ENCODE peak calls at places on chromosomes 16 and 17, in nine cellular contexts. Y is GM12878, W is tibial nerve, K is AG10803, S is fibroblast of pulmonary artery, C is NB4, I is kidney epithelial cell, E is progenitor cell of endocrine pancreas, Z is GM06990. J is an unnamed sample.

GRCh38 chr16:886084-886543 is 84.7 kb downstream of the LMF1 start:
- DNase-seq in I (no peak), S (peak; percentile 2), Z (no peak), Y (no peak), W (no peak), C (no peak), K (no peak), E (no peak), J (no peak)

GRCh38 chr17:4968166-4968915 is 724 bp upstream of the SPAG7 start:
- DNase-seq in K (no peak), Z (no peak), E (peak; percentile 28), I (no peak), S (no peak), C (peak; percentile 40), Y (no peak), W (no peak), J (no peak)

GRCh38 chr16:69417537-69418199 is 6.8 kb upstream of the CYB5B start:
- DNase-seq in K (peak; percentile 37), I (peak; percentile 49), S (peak; percentile 64), C (no peak), E (no peak), W (no peak), Z (no peak), Y (no peak), J (no peak)

GRCh38 chr17:50210249-50211225 is 9.1 kb upstream of the COL1A1 start:
- DNase-seq in W (no peak), S (peak; percentile 97), C (peak; percentile 60), E (no peak), K (peak; percentile 98), Y (no peak), I (peak; percentile 90), Z (no peak), J (peak; percentile 93)

GRCh38 chr17:48860034-48860433 is 29.2 kb downstream of the CALCOCO2 start:
- DNase-seq in I (no peak), W (no peak), K (no peak), Z (no peak), C (no peak), Y (no peak), S (no peak), E (no peak), J (no peak)

GRCh38 chr17:72916991-72917390 is 175.5 kb downstream of the SLC39A11 start:
- DNase-seq in K (peak; percentile 31), Z (no peak), I (no peak), S (peak; percentile 39), W (no peak), E (no peak), C (no peak), Y (no peak), J (peak; percentile 58)

GRCh38 chr17:81959362-81960129 is 1.4 kb downstream of the NOTUM start:
- DNase-seq in I (no peak), C (peak; percentile 52), Z (peak; percentile 73), W (peak; percentile 50), Y (no peak), S (peak; percentile 36), E (no peak), K (peak; percentile 35), J (no peak)

GRCh38 chr16:73213761-73214480 is 166.0 kb upstream of the ZFHX3 start:
- DNase-seq in E (no peak), K (peak; percentile 73), Y (no peak), S (no peak), W (no peak), Z (no peak), C (no peak), I (no peak), J (no peak)

GRCh38 chr16:709651-710499 is 4.3 kb upstream of the FBXL16 start:
- DNase-seq in I (no peak), Z (no peak), S (peak; percentile 85), Y (no peak), K (peak; percentile 62), E (no peak), C (peak; percentile 48), W (no peak), J (no peak)

GRCh38 chr16:85394511-85395206 is 218.5 kb upstream of the GSE1 start:
- DNase-seq in K (no peak), Y (no peak), S (no peak), E (no peak), Z (no peak), W (no peak), C (no peak), I (no peak), J (no peak)

GRCh38 chr16:46932802-46933201 is 40.7 kb downstream of the DNAJA2 start:
- DNase-seq in S (no peak), K (no peak), W (no peak), Y (no peak), I (no peak), E (no peak), Z (peak; percentile 40), C (peak; percentile 87), J (no peak)

GRCh38 chr17:76872221-76872873 is 4.1 kb downstream of the MGAT5B start:
- DNase-seq in E (no peak), S (peak; percentile 89), W (no peak), I (peak; percentile 82), Z (no peak), Y (no peak), K (peak; percentile 90), C (peak; percentile 44), J (peak; percentile 83)

GRCh38 chr17:885971-886571 is 93.5 kb downstream of the NXN start:
- DNase-seq in E (no peak), W (peak; percentile 86), C (no peak), K (no peak), Y (no peak), S (no peak), Z (no peak), I (no peak), J (no peak)

GRCh38 chr17:75472119-75472518 is 15.7 kb downstream of the TMEM94 start:
- DNase-seq in I (no peak), S (no peak), C (no peak), E (no peak), Z (no peak), W (no peak), K (no peak), Y (no peak), J (no peak)

GRCh38 chr17:64278614-64279013 is 15.6 kb upstream of the TEX2 start:
- DNase-seq in E (no peak), Y (no peak), K (peak; percentile 48), C (peak; percentile 15), W (no peak), I (peak; percentile 31), S (peak; percentile 81), Z (peak; percentile 10), J (no peak)

GRCh38 chr16:47599512-47599911 is 138.4 kb downstream of the PHKB start:
- DNase-seq in E (no peak), C (no peak), W (no peak), Z (peak; percentile 11), Y (peak; percentile 28), S (no peak), I (no peak), K (no peak), J (no peak)

GRCh38 chr17:47713980-47714689 is 18.9 kb upstream of the TBX21 start:
- DNase-seq in W (no peak), K (no peak), Z (no peak), Y (no peak), S (no peak), I (no peak), C (no peak), E (no peak), J (no peak)
- TF ChIP-seq CTCF in W (no peak), K (no peak), Z (peak; percentile 31), Y (peak; percentile 22), S (no peak), I (no peak), C (no peak), E (peak; percentile 16), J (no peak)

GRCh38 chr16:78091419-78091818 is 8.0 kb upstream of the WWOX start:
- DNase-seq in Y (no peak), I (no peak), S (no peak), K (no peak), Z (no peak), C (no peak), E (no peak), W (no peak), J (no peak)

GRCh38 chr16:78092755-78093154 is 6.7 kb upstream of the WWOX start:
- DNase-seq in Z (no peak), C (no peak), I (no peak), S (no peak), K (no peak), E (no peak), Y (no peak), W (no peak), J (no peak)

GRCh38 chr16:78094998-78095397 is 4.5 kb upstream of the WWOX start:
- DNase-seq in S (no peak), W (no peak), C (no peak), Z (no peak), I (no peak), K (no peak), E (no peak), Y (no peak), J (no peak)

GRCh38 chr16:78096386-78096785 is 3.1 kb upstream of the WWOX start:
- DNase-seq in W (no peak), K (no peak), Y (no peak), E (no peak), S (no peak), I (no peak), C (no peak), Z (no peak), J (no peak)

GRCh38 chr16:78094166-78094565 is 5.3 kb upstream of the WWOX start:
- DNase-seq in W (no peak), C (peak; percentile 29), S (no peak), K (no peak), Z (no peak), I (no peak), Y (no peak), E (no peak), J (no peak)
- TF ChIP-seq CTCF in W (no peak), C (no peak), S (no peak), K (no peak), Z (no peak), I (no peak), Y (no peak), E (peak; percentile 58), J (no peak)

DNA sequence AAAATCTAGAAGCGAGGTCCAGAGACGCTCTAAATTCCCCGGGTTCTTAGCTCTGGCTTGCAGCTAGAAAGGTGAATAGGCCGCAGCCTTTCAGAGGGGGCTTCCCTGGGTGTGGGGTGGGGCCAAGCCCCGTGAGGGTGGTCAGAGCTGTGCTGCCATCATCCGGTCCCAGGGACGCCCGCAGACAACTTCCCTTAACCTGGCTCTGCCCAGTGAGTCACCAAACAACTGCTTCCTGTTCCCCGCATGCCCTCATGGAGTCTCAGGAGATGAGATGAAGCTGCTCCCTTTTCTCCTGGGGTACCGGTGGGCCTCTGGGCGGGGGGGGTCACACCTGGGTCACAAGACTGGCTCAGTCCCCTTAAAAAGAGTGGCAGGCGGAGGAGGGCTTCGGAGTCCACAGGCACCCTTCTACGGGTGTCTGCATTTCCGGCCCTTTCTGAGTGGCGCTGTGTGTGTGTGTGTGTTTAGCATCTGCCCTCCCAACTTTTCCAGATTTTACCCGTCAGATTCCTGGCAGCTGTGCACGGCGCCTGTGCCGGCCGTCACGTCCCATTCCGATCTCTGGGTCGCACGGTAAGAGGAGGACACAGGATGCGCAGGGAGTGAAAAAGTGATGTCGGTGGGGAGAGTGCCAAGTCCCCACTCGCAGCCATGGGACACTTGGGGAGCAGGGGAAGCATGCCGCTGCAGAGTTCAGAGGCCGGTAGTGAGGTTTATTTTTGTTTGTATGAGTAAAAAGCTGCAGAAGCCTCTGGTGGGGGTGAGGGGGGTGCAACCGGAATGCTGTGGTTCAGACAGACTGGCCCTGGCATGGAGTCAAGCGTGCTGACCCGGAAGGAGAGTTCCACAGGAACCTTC is 16.7 kb downstream of the HIC1 start:
- DNase-seq in C (peak; percentile 54), Y (no peak), Z (no peak), K (peak; percentile 55), E (no peak), W (no peak), I (no peak), S (peak; percentile 87), J (no peak)
- TF ChIP-seq CTCF in C (no peak), Y (no peak), Z (no peak), K (no peak), E (no peak), W (no peak), I (no peak), S (no peak), J (no peak)

GRCh38 chr17:61531223-61531622 is 59.8 kb downstream of the NACA2 start:
- DNase-seq in Z (no peak), S (no peak), Y (no peak), W (no peak), E (no peak), K (no peak), C (no peak), I (no peak), J (no peak)
- TF ChIP-seq CTCF in Z (no peak), S (no peak), Y (no peak), W (no peak), E (no peak), K (no peak), C (no peak), I (no peak), J (no peak)